ENCODE peak calls at places on chromosomes 16 and 17, in nine cellular contexts. D, T, X, K, M, V, G, S and E are unnamed samples.

GRCh38 chr17:76848670-76849069 is 19.5 kb upstream of the MGAT5B start:
- DNase-seq in D (no peak), T (no peak), X (no peak), K (no peak), M (no peak), V (no peak), G (no peak), S (no peak), E (no peak)

GRCh38 chr16:10851512-10851911 is 25.5 kb upstream of the CIITA start:
- DNase-seq in D (no peak), T (no peak), X (no peak), K (no peak), M (no peak), V (no peak), G (no peak), S (no peak), E (no peak)

GRCh38 chr17:79842656-79843474 is 3.6 kb upstream of the CBX4 start:
- DNase-seq in D (no peak), T (peak), X (no peak), K (peak), M (peak), V (no peak), G (no peak), S (no peak), E (no peak)

GRCh38 chr16:7025616-7026190 is 306.9 kb upstream of the RBFOX1 start:
- DNase-seq in D (no peak), T (no peak), X (no peak), K (no peak), M (no peak), V (peak), G (peak), S (peak), E (no peak)

GRCh38 chr17:48624544-48625501 is 1.3 kb downstream of the HOXB9 start:
- DNase-seq in D (no peak), T (no peak), X (no peak), K (no peak), M (peak), V (no peak), G (no peak), S (no peak), E (no peak)

GRCh38 chr16:78684040-78684611 is 584.7 kb downstream of the WWOX start:
- DNase-seq in D (no peak), T (peak), X (peak), K (peak), M (peak), V (no peak), G (no peak), S (peak), E (peak)

GRCh38 chr16:86834451-86835035 is 256.2 kb downstream of the FOXL1 start:
- DNase-seq in D (no peak), T (no peak), X (peak), K (peak), M (peak), V (no peak), G (no peak), S (no peak), E (peak)

GRCh38 chr16:49282690-49283375 is 1.2 kb upstream of the CBLN1 start:
- DNase-seq in D (no peak), T (no peak), X (no peak), K (no peak), M (no peak), V (no peak), G (no peak), S (peak), E (no peak)

GRCh38 chr17:16922386-16923096 is 49.4 kb downstream of the TNFRSF13B start:
- DNase-seq in D (no peak), T (no peak), X (no peak), K (no peak), M (no peak), V (no peak), G (no peak), S (no peak), E (no peak)

GRCh38 chr17:50835563-50836231 is at the start of gene WFIKKN2:
- DNase-seq in D (no peak), T (no peak), X (no peak), K (no peak), M (no peak), V (no peak), G (no peak), S (no peak), E (no peak)

GRCh38 chr17:10804546-10804945 is 647 bp upstream of the TMEM238L start:
- DNase-seq in D (no peak), T (no peak), X (no peak), K (no peak), M (no peak), V (no peak), G (no peak), S (no peak), E (no peak)

GRCh38 chr17:76026714-76027158 is 370 bp downstream of the EVPL start:
- DNase-seq in D (no peak), T (no peak), X (no peak), K (no peak), M (no peak), V (no peak), G (no peak), S (no peak), E (no peak)

GRCh38 chr17:15397605-15398004 is 56.2 kb upstream of the TEKT3 start:
- DNase-seq in D (no peak), T (no peak), X (no peak), K (peak), M (no peak), V (no peak), G (no peak), S (no peak), E (no peak)

GRCh38 chr17:62869885-62870580 is 61.9 kb upstream of the MARCHF10 start:
- DNase-seq in D (no peak), T (no peak), X (peak), K (peak), M (peak), V (no peak), G (no peak), S (no peak), E (peak)

GRCh38 chr16:2596747-2597559 is 59.1 kb downstream of the PDPK1 start:
- DNase-seq in D (no peak), T (no peak), X (no peak), K (no peak), M (no peak), V (no peak), G (no peak), S (no peak), E (no peak)

GRCh38 chr16:2752850-2753522 is 548 bp downstream of the SRRM2 start:
- DNase-seq in D (peak), T (peak), X (peak), K (peak), M (peak), V (peak), G (no peak), S (peak), E (peak)

GRCh38 chr16:17389392-17389791 is 81.4 kb downstream of the XYLT1 start:
- DNase-seq in D (no peak), T (no peak), X (peak), K (no peak), M (no peak), V (no peak), G (no peak), S (no peak), E (peak)

GRCh38 chr16:65524997-65525396 is 403.1 kb upstream of the CDH11 start:
- DNase-seq in D (no peak), T (no peak), X (peak), K (peak), M (peak), V (no peak), G (no peak), S (no peak), E (peak)

GRCh38 chr17:28727727-28728363 is 743 bp upstream of the NEK8 start:
- DNase-seq in D (peak), T (peak), X (peak), K (peak), M (peak), V (no peak), G (no peak), S (peak), E (peak)

GRCh38 chr17:65785109-65785508 is 223.7 kb upstream of the AXIN2 start:
- DNase-seq in D (no peak), T (no peak), X (peak), K (peak), M (peak), V (no peak), G (no peak), S (no peak), E (peak)

GRCh38 chr17:39229274-39229913 is 3.6 kb upstream of the STAC2 start:
- DNase-seq in D (no peak), T (no peak), X (peak), K (peak), M (peak), V (no peak), G (no peak), S (no peak), E (peak)

GRCh38 chr17:57001541-57001940 is 23.6 kb downstream of the SCPEP1 start:
- DNase-seq in D (no peak), T (no peak), X (no peak), K (no peak), M (no peak), V (no peak), G (no peak), S (no peak), E (no peak)

GRCh38 chr17:5701371-5701770 is 117.1 kb upstream of the NLRP1 start:
- DNase-seq in D (no peak), T (no peak), X (no peak), K (no peak), M (no peak), V (no peak), G (no peak), S (no peak), E (no peak)

GRCh38 chr16:72856797-72857196 is 191.1 kb downstream of the ZFHX3 start:
- DNase-seq in D (no peak), T (no peak), X (no peak), K (peak), M (no peak), V (no peak), G (no peak), S (no peak), E (no peak)

GRCh38 chr16:88685156-88686061 is 898 bp downstream of the SNAI3 start:
- DNase-seq in D (no peak), T (no peak), X (peak), K (peak), M (peak), V (no peak), G (no peak), S (no peak), E (no peak)

GRCh38 chr16:4327782-4328579 is 12.1 kb downstream of the GLIS2 start:
- DNase-seq in D (peak), T (peak), X (peak), K (peak), M (peak), V (peak), G (peak), S (peak), E (no peak)

GRCh38 chr17:76404976-76405563 is 20.7 kb downstream of the SPHK1 start:
- DNase-seq in D (no peak), T (peak), X (no peak), K (no peak), M (no peak), V (no peak), G (no peak), S (no peak), E (no peak)

GRCh38 chr16:24319415-24319814 is 63.3 kb downstream of the CACNG3 start:
- DNase-seq in D (no peak), T (no peak), X (no peak), K (no peak), M (no peak), V (no peak), G (no peak), S (no peak), E (no peak)

GRCh38 chr16:3096362-3096761 is 2.7 kb downstream of the ZSCAN10 start:
- DNase-seq in D (no peak), T (no peak), X (no peak), K (no peak), M (no peak), V (no peak), G (no peak), S (no peak), E (no peak)

GRCh38 chr17:57945999-57946797 is 9.0 kb downstream of the CUEDC1 start:
- DNase-seq in D (no peak), T (no peak), X (peak), K (peak), M (peak), V (no peak), G (no peak), S (no peak), E (peak)

GRCh38 chr17:80780381-80781187 is 211.1 kb upstream of the CHMP6 start:
- DNase-seq in D (no peak), T (no peak), X (no peak), K (no peak), M (peak), V (no peak), G (no peak), S (no peak), E (no peak)

GRCh38 chr16:14289692-14290340 is 218.7 kb downstream of the MRTFB start:
- DNase-seq in D (no peak), T (no peak), X (no peak), K (peak), M (no peak), V (no peak), G (no peak), S (no peak), E (no peak)

DNA sequence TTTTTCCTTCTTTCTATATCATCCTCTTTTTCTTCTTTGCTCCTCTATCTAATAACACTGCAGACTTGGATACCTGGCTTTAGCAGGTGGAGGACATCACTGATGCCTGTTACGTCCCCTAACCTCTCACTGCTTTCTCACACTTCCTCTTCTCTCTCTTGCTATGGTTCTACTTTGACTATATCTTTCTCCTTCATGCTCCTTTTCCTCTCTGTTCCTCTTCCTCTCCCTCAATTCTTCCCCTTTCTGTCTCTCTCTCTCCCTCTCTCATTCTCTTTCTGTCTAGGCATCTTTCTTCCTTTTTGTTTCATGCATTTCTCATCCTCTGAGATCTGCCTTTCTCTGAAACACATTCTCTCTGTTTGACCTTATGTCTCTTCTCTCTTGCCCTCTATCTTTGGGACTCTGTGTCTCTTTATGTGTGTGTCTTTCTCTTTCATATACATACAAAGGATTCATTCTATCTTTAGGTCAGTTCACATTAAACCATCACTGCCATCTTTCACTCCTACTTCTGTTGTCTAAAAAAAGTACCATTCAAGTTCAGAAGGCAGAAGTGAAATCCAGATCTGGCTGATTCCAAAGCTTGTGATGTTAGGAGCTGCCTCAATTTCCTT is 353.7 kb downstream of the SHISA9 start:
- DNase-seq in D (no peak), T (no peak), X (no peak), K (no peak), M (no peak), V (no peak), G (no peak), S (no peak), E (no peak)
- H3K27ac ChIP-seq in D (no peak), T (no peak), X (no peak), K (no peak), M (no peak), V (no peak), G (no peak), S (no peak), E (no peak)

GRCh38 chr17:19322861-19323260 is 39.7 kb downstream of the B9D1 start:
- DNase-seq in D (no peak), T (no peak), X (no peak), K (no peak), M (no peak), V (no peak), G (no peak), S (no peak), E (no peak)
- H3K27ac ChIP-seq in D (no peak), T (no peak), X (no peak), K (no peak), M (no peak), V (no peak), G (no peak), S (no peak), E (no peak)

GRCh38 chr17:81842725-81843504 is 8.1 kb upstream of the PPP1R27 start:
- DNase-seq in D (peak), T (peak), X (no peak), K (peak), M (no peak), V (no peak), G (no peak), S (no peak), E (no peak)
- H3K27ac ChIP-seq in D (peak), T (no peak), X (peak), K (no peak), M (no peak), V (no peak), G (no peak), S (no peak), E (no peak)

DNA sequence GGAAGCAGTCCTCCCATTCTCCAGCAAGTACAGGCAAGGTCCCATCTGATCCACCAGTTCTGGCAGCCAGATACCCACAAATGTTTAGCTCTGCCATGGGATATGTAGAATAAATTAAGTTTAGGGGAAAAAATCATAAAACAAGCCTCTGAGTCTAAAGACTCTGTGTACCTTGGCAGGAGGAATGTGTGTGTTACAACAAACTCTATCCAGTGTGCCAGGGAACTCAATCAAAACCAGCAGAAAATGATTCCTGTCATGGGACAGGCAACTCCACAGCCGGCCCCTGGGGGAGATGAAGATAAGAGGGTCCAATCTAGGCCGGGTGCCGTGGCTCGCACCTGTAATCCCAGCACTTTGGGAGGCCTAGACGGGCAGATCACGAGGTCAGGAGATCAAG is 73.4 kb downstream of the MRM3 start:
- DNase-seq in D (no peak), T (no peak), X (no peak), K (no peak), M (no peak), V (no peak), G (no peak), S (no peak), E (no peak)
- H3K27ac ChIP-seq in D (no peak), T (no peak), X (no peak), K (peak), M (no peak), V (no peak), G (no peak), S (no peak), E (no peak)

GRCh38 chr16:67451061-67451703 is 20.3 kb downstream of the HSD11B2 start:
- DNase-seq in D (no peak), T (no peak), X (no peak), K (no peak), M (no peak), V (no peak), G (no peak), S (no peak), E (no peak)

GRCh38 chr16:67454104-67454503 is 23.2 kb downstream of the HSD11B2 start:
- DNase-seq in D (no peak), T (no peak), X (no peak), K (no peak), M (no peak), V (no peak), G (no peak), S (no peak), E (no peak)

GRCh38 chr16:67449328-67449727 is 18.4 kb downstream of the HSD11B2 start:
- DNase-seq in D (no peak), T (no peak), X (no peak), K (no peak), M (no peak), V (no peak), G (no peak), S (peak), E (no peak)

GRCh38 chr16:67449739-67450138 is 18.8 kb downstream of the HSD11B2 start:
- DNase-seq in D (no peak), T (no peak), X (no peak), K (no peak), M (no peak), V (no peak), G (no peak), S (peak), E (no peak)

DNA sequence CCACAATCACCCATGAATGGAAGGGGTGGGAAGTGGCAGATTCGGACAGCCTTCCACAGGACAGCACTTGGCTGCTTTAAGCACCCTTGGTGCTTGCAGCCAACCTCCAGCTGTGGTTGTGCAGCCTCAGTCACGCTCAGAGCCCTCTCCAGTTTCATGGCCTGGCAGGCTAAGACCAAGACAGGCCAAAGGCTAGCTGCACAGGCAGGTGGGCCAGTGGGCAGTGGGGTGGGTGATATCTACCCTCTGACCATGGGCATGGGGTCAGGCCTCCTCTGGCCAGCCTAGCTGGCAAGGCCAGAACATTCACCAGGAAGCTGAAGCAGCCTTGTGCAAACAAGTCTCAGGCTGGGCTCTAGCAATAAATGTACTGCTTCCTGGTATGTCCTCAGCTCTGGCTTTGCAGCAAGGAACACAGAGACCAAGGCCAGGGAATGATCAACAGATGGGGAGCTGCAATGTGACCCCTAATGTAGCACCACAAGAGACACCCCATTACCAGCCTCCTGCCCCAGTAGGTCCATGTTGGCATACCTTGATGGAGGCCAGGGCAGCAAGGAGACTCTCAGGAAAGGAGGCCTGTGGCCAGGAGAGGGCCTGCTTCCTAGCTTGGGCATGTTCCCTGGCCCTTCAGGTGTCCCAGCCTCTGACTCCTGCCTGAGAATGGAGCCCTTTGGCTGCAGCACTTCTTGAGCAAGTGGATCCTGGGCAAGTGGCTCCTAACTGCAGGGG is 20.9 kb downstream of the HSD11B2 start:
- DNase-seq in D (no peak), T (no peak), X (no peak), K (no peak), M (no peak), V (no peak), G (no peak), S (no peak), E (no peak)
- H3K27ac ChIP-seq in D (peak), T (no peak), X (no peak), K (no peak), M (no peak), V (no peak), G (no peak), S (no peak), E (no peak)

GRCh38 chr17:35121315-35121714 is at the start of gene FNDC8:
- DNase-seq in D (no peak), T (no peak), X (no peak), K (no peak), M (no peak), V (no peak), G (no peak), S (no peak), E (no peak)
- H3K27ac ChIP-seq in D (no peak), T (no peak), X (no peak), K (no peak), M (no peak), V (no peak), G (no peak), S (no peak), E (no peak)

DNA sequence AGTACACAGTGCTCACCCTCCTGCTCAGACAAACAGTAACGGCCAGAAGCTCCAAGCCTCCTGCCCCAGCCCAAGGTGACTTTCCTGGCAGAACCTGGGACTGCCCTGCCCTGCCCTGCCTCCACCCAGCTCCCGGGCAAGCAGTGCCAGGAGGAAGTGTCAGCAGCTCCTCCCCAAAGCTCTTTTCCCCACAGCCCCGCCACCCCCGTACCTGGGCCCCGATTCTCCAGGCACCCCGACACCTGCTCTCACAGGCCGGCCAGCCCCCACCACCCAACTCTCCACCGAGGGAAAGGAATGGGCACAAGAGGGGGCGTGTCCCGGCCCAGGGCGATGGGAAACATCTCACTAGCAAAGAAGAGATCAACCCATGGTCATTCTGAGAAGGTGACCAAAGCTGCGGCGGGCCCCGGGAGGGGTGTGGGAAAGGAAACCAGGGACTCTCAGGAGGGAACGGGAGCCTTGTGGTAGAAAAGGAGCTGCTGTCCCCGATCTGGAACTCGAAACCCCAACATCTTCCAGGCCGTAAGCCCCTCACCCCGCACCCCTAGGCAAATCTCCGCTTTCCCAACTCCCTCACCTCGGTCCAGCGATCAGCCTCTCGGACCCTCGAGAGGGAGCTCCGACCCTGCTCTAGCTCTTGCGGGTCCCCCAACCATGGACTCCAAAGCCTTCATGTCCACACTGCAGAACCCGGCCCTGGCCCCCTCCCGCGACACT is 1.2 kb downstream of the BCAR1 start:
- DNase-seq in D (peak), T (peak), X (no peak), K (no peak), M (peak), V (no peak), G (no peak), S (peak), E (no peak)
- H3K27ac ChIP-seq in D (peak), T (peak), X (peak), K (peak), M (peak), V (peak), G (peak), S (peak), E (peak)